ENCODE peak calls at places on chromosome 6, in seven cellular contexts. M is CD4-positive, CD25-positive, alpha-beta regulatory T cell; Q is gastrocnemius medialis; U is heart right ventricle; B is SJCRH30; E is tibial artery; W is IMR-90. Y is an unnamed sample.

GRCh38 chr6:168198302-168199180 is 119.5 kb upstream of the FRMD1 start:
- DNase-seq in B (no peak), Q (no peak), M (no peak), E (peak; percentile 17), W (no peak), U (no peak), Y (no peak)

GRCh38 chr6:90355965-90356364 is 59.3 kb upstream of the BACH2 start:
- DNase-seq in E (no peak), M (no peak), Q (no peak), U (no peak), B (no peak), W (no peak), Y (no peak)

GRCh38 chr6:161618816-161619454 is 345.1 kb upstream of the AGPAT4 start:
- DNase-seq in E (no peak), Q (no peak), U (no peak), M (no peak), W (no peak), B (peak; percentile 39), Y (no peak)

GRCh38 chr6:10429638-10430427 is 15.0 kb upstream of the TFAP2A start:
- DNase-seq in E (no peak), M (no peak), Q (no peak), W (peak; percentile 52), B (peak; percentile 76), U (no peak), Y (no peak)

GRCh38 chr6:166419268-166419667 is 36.5 kb upstream of the MPC1 start:
- DNase-seq in W (peak; percentile 47), E (peak; percentile 18), M (peak; percentile 29), U (no peak), B (peak; percentile 81), Q (no peak), Y (peak; percentile 83)

GRCh38 chr6:148944608-148945007 is 197.8 kb downstream of the UST start:
- DNase-seq in B (no peak), M (no peak), U (no peak), Q (no peak), W (no peak), E (no peak), Y (no peak)

GRCh38 chr6:160398674-160399271 is 50.6 kb downstream of the SLC22A3 start:
- DNase-seq in M (no peak), U (no peak), B (no peak), W (no peak), E (no peak), Q (no peak), Y (no peak)

GRCh38 chr6:105482956-105483355 is 80.1 kb upstream of the PREP start:
- DNase-seq in U (no peak), M (no peak), Q (no peak), E (no peak), B (no peak), W (no peak), Y (no peak)

GRCh38 chr6:6725834-6726194 is 137.3 kb downstream of the LY86 start:
- DNase-seq in U (no peak), M (no peak), B (no peak), Q (no peak), W (no peak), E (no peak), Y (no peak)

GRCh38 chr6:74068945-74069570 is 373.1 kb downstream of the CD109 start:
- DNase-seq in B (peak; percentile 94), U (no peak), W (peak; percentile 93), M (no peak), E (no peak), Q (no peak), Y (no peak)

DNA sequence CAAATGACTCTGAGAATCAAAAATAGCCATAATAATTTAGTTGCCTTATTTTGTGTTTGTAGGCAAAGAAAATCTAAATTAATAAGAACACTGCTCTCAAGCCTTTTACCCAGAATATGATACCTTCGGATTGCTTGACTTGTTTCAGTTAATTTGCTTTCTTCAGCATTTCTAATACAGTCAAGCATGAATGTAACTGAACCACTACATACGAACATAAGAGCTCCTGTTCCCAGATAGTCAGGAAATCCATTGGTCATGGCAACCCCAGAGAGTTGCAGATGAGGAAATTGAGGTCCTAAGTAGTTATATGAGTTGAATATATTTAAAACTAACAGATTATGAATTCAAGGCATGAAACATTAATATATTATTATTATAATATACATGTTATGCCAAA is 2.9 kb downstream of the FRK start:
- DNase-seq in U (no peak), B (peak; percentile 14), E (no peak), M (no peak), W (no peak), Q (no peak), Y (no peak)
- H3K4me3 ChIP-seq in U (no peak overlapping the region), B (no peak overlapping the region), E (peak overlapping the region; percentile 62), M (no peak overlapping the region), W (no peak overlapping the region), Q (peak overlapping the region; percentile 30), Y (no peak overlapping the region)

GRCh38 chr6:108163644-108164536 is 1.9 kb upstream of the NR2E1 start:
- DNase-seq in Q (no peak), U (no peak), E (no peak), W (no peak), B (no peak), M (no peak), Y (no peak)

GRCh38 chr6:108164537-108164814 is 1.3 kb upstream of the NR2E1 start:
- DNase-seq in E (no peak), U (no peak), W (no peak), Q (no peak), B (no peak), M (no peak), Y (no peak)

GRCh38 chr6:108160009-108160408 is 5.8 kb upstream of the NR2E1 start:
- DNase-seq in W (no peak), B (no peak), E (no peak), M (no peak), Q (no peak), U (no peak), Y (no peak)

GRCh38 chr6:108163267-108163643 is 2.6 kb upstream of the NR2E1 start:
- DNase-seq in U (no peak), E (no peak), Q (no peak), M (no peak), W (no peak), B (no peak), Y (no peak)

DNA sequence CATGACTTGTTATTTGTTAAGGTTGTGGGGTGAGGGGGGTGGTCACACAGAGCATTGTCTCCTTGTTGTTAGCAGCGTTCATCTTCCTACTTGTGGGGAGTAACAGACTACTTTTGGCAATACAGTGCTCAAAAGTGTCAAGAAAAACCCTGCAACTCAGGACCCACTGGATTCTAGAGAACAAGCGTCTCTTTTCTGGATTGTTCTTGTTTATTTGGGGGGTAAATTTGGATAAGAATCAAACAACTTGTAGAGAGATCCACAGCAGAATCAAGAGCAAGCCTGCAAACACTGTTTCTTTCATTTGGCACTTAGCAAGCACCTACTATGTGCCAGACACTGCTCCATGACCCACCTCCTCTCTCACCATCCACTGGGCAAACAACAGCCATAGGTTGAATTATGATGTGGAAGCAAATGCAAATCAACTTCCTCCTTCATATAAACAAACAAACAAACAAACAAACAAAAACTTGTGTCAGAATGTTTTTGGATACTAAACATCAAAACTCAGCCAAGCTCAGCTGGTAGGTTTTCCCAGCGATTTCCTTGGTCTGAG is 4.0 kb upstream of the NR2E1 start:
- DNase-seq in E (no peak), M (no peak), Q (no peak), B (no peak), W (no peak), U (no peak), Y (no peak)
- H3K4me1 ChIP-seq in E (peaks cover 34% of the 10 kb centered on the region), M (peaks cover 33% of the 10 kb centered on the region), Q (peaks cover 22% of the 10 kb centered on the region), B (no peaks in the 10 kb centered on the region), W (no peaks in the 10 kb centered on the region), U (peaks cover 49% of the 10 kb centered on the region), Y (peaks cover 13% of the 10 kb centered on the region)

DNA sequence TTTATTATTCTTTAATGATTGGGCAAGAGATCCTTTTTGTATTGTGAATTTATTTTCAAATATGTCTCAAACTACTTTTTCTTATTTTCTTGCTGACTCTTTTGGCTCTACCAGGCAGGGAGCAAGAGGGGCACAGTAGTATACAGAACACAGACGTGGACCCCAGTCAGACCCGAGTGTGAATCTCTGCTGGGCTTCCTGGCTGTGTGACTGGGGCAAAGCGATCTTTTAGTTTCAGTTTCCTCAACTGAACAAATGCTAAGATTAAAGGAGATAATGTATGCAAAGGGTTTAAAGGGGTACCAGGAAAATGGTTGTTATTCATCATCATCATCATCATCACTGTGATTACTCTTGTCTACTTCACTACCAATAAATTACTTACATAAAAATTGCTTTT is 317.5 kb downstream of the HIVEP2 start:
- DNase-seq in E (no peak), Q (no peak), B (no peak), W (no peak), U (no peak), M (no peak), Y (no peak)
- H3K27ac ChIP-seq in E (no peak overlapping the region), Q (no peak overlapping the region), B (no peak overlapping the region), W (no peak overlapping the region), U (no peak overlapping the region), M (no peak overlapping the region), Y (no peak overlapping the region)

DNA sequence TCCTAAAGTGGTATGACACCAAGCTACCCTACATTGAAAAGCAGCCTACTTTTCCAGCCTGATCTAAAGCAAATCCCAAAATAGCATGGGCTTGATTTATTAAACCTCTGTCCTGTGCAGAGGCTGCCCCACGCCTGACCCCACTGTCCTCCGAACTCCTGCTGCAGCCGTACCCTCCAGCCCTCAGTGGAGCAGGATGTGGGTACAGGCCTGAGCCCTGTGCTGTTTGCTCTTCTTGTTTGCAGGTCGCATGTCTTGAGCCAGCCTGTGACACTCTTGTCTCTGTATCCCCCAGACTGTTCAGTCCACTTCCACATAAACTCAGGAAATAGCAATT is 61.2 kb downstream of the RPP40 start:
- DNase-seq in Q (no peak), U (no peak), E (no peak), M (no peak), B (no peak), W (no peak), Y (no peak)
- H3K4me3 ChIP-seq in Q (no peak overlapping the region), U (no peak overlapping the region), E (no peak overlapping the region), M (no peak overlapping the region), B (no peak overlapping the region), W (no peak overlapping the region), Y (no peak overlapping the region)

GRCh38 chr6:35484921-35485392 is 11.9 kb downstream of the TEAD3 start:
- DNase-seq in M (no peak), E (no peak), U (no peak), W (peak; percentile 50), Q (no peak), B (no peak), Y (peak; percentile 32)

GRCh38 chr6:35483892-35484645 is 12.8 kb downstream of the TEAD3 start:
- DNase-seq in E (no peak), M (no peak), B (no peak), U (no peak), Q (no peak), W (no peak), Y (no peak)

GRCh38 chr6:35486005-35486925 is 10.6 kb downstream of the TEAD3 start:
- DNase-seq in M (no peak), E (no peak), W (no peak), U (peak; percentile 45), Q (no peak), B (no peak), Y (no peak)

GRCh38 chr6:35483490-35483889 is 13.4 kb downstream of the TEAD3 start:
- DNase-seq in M (no peak), E (no peak), U (no peak), B (peak; percentile 74), W (no peak), Q (no peak), Y (no peak)

GRCh38 chr6:35485402-35485877 is 11.4 kb downstream of the TEAD3 start:
- DNase-seq in U (peak; percentile 38), E (no peak), B (peak; percentile 61), M (no peak), Q (no peak), W (no peak), Y (no peak)
- H3K4me1 ChIP-seq in U (peaks cover 61% of the 10 kb centered on the region), E (peaks cover 54% of the 10 kb centered on the region), B (peaks cover 65% of the 10 kb centered on the region), M (no peaks in the 10 kb centered on the region), Q (peaks cover 8% of the 10 kb centered on the region), W (peaks cover 39% of the 10 kb centered on the region), Y (no peaks in the 10 kb centered on the region)

GRCh38 chr6:28400122-28400451 is 540 bp upstream of the ZSCAN12 start:
- DNase-seq in U (no peak), E (no peak), B (no peak), W (no peak), Q (no peak), M (no peak), Y (no peak)
- H3K27ac ChIP-seq in U (peak overlapping the region; percentile 50), E (peak overlapping the region; percentile 54), B (peak overlapping the region; percentile 70), W (peak overlapping the region; percentile 84), Q (no peak overlapping the region), M (no peak overlapping the region), Y (peak overlapping the region; percentile 89)

Y was measured in CD8-positive, alpha-beta memory T cell.